ENCODE peak calls at places on chromosomes 11 and 22, in four cellular contexts. L, I, E and O are unnamed samples.

GRCh38 chr11:8813658-8814057 is 97.3 kb upstream of the AKIP1 start:
- DNase-seq in L (peak; percentile 87), I (peak; percentile 90), E (peak; percentile 28), O (peak; percentile 90)

GRCh38 chr11:95231881-95232605 is 1.0 kb upstream of the SESN3 start:
- DNase-seq in L (no peak), I (peak; percentile 87), E (peak; percentile 61), O (peak; percentile 82)

GRCh38 chr11:31414338-31414737 is 44.7 kb downstream of the DNAJC24 start:
- DNase-seq in L (no peak), I (no peak), E (no peak), O (no peak)

GRCh38 chr11:108672113-108672512 is 7.2 kb downstream of the DDX10 start:
- DNase-seq in L (peak; percentile 6), I (peak; percentile 13), E (no peak), O (peak; percentile 51)

GRCh38 chr11:34915136-34916013 is 804 bp downstream of the APIP start:
- DNase-seq in L (no peak), I (no peak), E (no peak), O (peak; percentile 61)

GRCh38 chr11:34565417-34566208 is 52.0 kb upstream of the ELF5 start:
- DNase-seq in L (peak; percentile 26), I (peak; percentile 61), E (no peak), O (no peak)

GRCh38 chr22:29872145-29872893 is 10.7 kb upstream of the MTMR3 start:
- DNase-seq in L (no peak), I (no peak), E (no peak), O (no peak)

GRCh38 chr11:95081412-95081811 is 8.2 kb upstream of the ENDOD1 start:
- DNase-seq in L (no peak), I (peak; percentile 5), E (no peak), O (no peak)

GRCh38 chr22:35491908-35492380 is 48.7 kb upstream of the RASD2 start:
- DNase-seq in L (no peak), I (no peak), E (no peak), O (no peak)

GRCh38 chr11:122782222-122782621 is 56.1 kb upstream of the CRTAM start:
- DNase-seq in L (no peak), I (no peak), E (no peak), O (no peak)

GRCh38 chr11:1928891-1929541 is 9.5 kb downstream of the TNNT3 start:
- DNase-seq in L (no peak), I (peak; percentile 1), E (no peak), O (no peak)

GRCh38 chr11:119052163-119052814 is 4.7 kb downstream of the HYOU1 start:
- DNase-seq in L (no peak), I (no peak), E (no peak), O (no peak)

GRCh38 chr11:85123752-85124231 is 503.4 kb downstream of the DLG2 start:
- DNase-seq in L (no peak), I (no peak), E (no peak), O (no peak)

GRCh38 chr11:31246451-31247165 is 122.9 kb downstream of the DCDC1 start:
- DNase-seq in L (no peak), I (no peak), E (no peak), O (peak; percentile 34)

GRCh38 chr22:48921411-48921903 is 906.2 kb downstream of the BRD1 start:
- DNase-seq in L (no peak), I (no peak), E (no peak), O (no peak)